ENCODE peak calls at places on chromosomes 11 and 22, in four cellular contexts. C is IMR-90, E is HL-60, O is tibial artery. R is an unnamed sample.

GRCh38 chr11:16953620-16954019 is 60.6 kb downstream of the PLEKHA7 start:
- DNase-seq in O (no peak), C (no peak), E (no peak), R (no peak)

GRCh38 chr11:27161071-27161470 is 120.5 kb downstream of the BBOX1 start:
- DNase-seq in O (no peak), C (peak), E (no peak), R (no peak)

GRCh38 chr11:14500181-14500651 is 605 bp upstream of the COPB1 start:
- DNase-seq in E (peak), O (peak), C (peak), R (peak)

GRCh38 chr11:5522308-5522707 is 5.8 kb upstream of the UBQLNL start:
- DNase-seq in C (no peak), E (no peak), O (no peak), R (no peak)

GRCh38 chr11:44454686-44455085 is 110.8 kb upstream of the CD82 start:
- DNase-seq in O (no peak), E (no peak), C (no peak), R (no peak)

GRCh38 chr11:104164028-104164520 is at the start of gene PDGFD:
- DNase-seq in E (peak), C (peak), O (peak), R (peak)

GRCh38 chr11:121465709-121466062 is 12.9 kb upstream of the SORL1-AS1 start:
- DNase-seq in O (no peak), E (no peak), C (no peak), R (no peak)

GRCh38 chr11:42175203-42175602 is 715.8 kb upstream of the LRRC4C start:
- DNase-seq in E (no peak), C (no peak), O (no peak), R (no peak)

GRCh38 chr22:38437416-38437815 is 17.6 kb downstream of the KCNJ4 start:
- DNase-seq in O (no peak), E (no peak), C (no peak), R (no peak)

GRCh38 chr11:86069408-86070086 is 663 bp upstream of the PICALM start:
- DNase-seq in C (peak), E (peak), O (peak), R (peak)

GRCh38 chr11:29019960-29020683 is 911.9 kb downstream of the METTL15 start:
- DNase-seq in O (no peak), C (peak), E (no peak), R (no peak)

GRCh38 chr22:37457093-37457893 is 28.9 kb downstream of the MFNG start:
- DNase-seq in E (peak), O (peak), C (peak), R (peak)

GRCh38 chr11:64466115-64466718 is 107.3 kb downstream of the RPS6KA4 start:
- DNase-seq in E (no peak), C (no peak), O (no peak), R (no peak)

GRCh38 chr11:44972746-44973435 is 22.2 kb upstream of the TP53I11 start:
- DNase-seq in O (no peak), C (no peak), E (no peak), R (no peak)

GRCh38 chr22:22981670-22982571 is 88.4 kb upstream of the GNAZ start:
- DNase-seq in E (no peak), C (no peak), O (no peak), R (no peak)

GRCh38 chr22:38346506-38346905 is 29.3 kb upstream of the CSNK1E start:
- DNase-seq in E (no peak), C (no peak), O (no peak), R (no peak)

GRCh38 chr11:84887055-84887629 is 740.0 kb downstream of the DLG2 start:
- DNase-seq in O (no peak), E (no peak), C (no peak), R (no peak)

GRCh38 chr11:43282607-43283440 is 29.0 kb upstream of the API5 start:
- DNase-seq in C (peak), O (no peak), E (peak), R (peak)

GRCh38 chr11:105862736-105863367 is 159.2 kb downstream of the MSANTD4 start:
- DNase-seq in E (peak), C (peak), O (no peak), R (peak)

GRCh38 chr22:50211147-50211546 is 10.3 kb downstream of the SELENOO start:
- DNase-seq in O (no peak), E (no peak), C (peak), R (no peak)

GRCh38 chr11:35969089-35970046 is 25.5 kb downstream of the LDLRAD3 start:
- DNase-seq in O (no peak), C (peak), E (no peak), R (peak)

GRCh38 chr11:3014314-3014938 is 22.3 kb upstream of the NAP1L4 start:
- DNase-seq in C (no peak), O (no peak), E (no peak), R (no peak)

GRCh38 chr22:21590809-21591641 is 23.5 kb downstream of the UBE2L3 start:
- DNase-seq in C (no peak), E (peak), O (no peak), R (peak)

GRCh38 chr11:84993386-84993785 is 633.8 kb downstream of the DLG2 start:
- DNase-seq in E (no peak), C (no peak), O (no peak), R (peak)

GRCh38 chr22:30104501-30105156 is 24.4 kb downstream of the HORMAD2 start:
- DNase-seq in E (no peak), C (peak), O (no peak), R (no peak)

GRCh38 chr11:92688416-92688815 is 281.0 kb upstream of the MTNR1B start:
- DNase-seq in C (no peak), E (no peak), O (no peak), R (no peak)

GRCh38 chr11:2474059-2474901 is 29.5 kb downstream of the KCNQ1 start:
- DNase-seq in E (no peak), O (no peak), C (no peak), R (no peak)

GRCh38 chr11:59758638-59759037 is 3.5 kb downstream of the STX3 start:
- DNase-seq in C (no peak), E (no peak), O (no peak), R (no peak)

GRCh38 chr11:113896156-113896879 is 8.3 kb upstream of the HTR3B start:
- DNase-seq in O (peak), C (peak), E (peak), R (peak)

GRCh38 chr22:45238431-45239377 is 2.0 kb downstream of the KIAA0930 start:
- DNase-seq in C (no peak), O (no peak), E (no peak), R (no peak)

GRCh38 chr22:34414467-34415440 is 494.5 kb upstream of the LARGE1 start:
- DNase-seq in O (no peak), E (peak), C (no peak), R (peak)

GRCh38 chr11:28910926-28911325 is 802.7 kb downstream of the METTL15 start:
- DNase-seq in E (no peak), O (no peak), C (peak), R (no peak)

GRCh38 chr22:37905534-37906363 is at the start of gene MICALL1:
- DNase-seq in C (peak), E (peak), O (peak), R (peak)

GRCh38 chr11:118230088-118230487 is 5.3 kb upstream of the JAML start:
- DNase-seq in O (no peak), C (no peak), E (no peak), R (no peak)

GRCh38 chr11:114392735-114393667 is 7.3 kb downstream of the C11orf71 start:
- DNase-seq in E (no peak), C (no peak), O (no peak), R (no peak)

GRCh38 chr22:43955883-43956286 is 643 bp downstream of the SAMM50 start:
- DNase-seq in C (no peak), O (no peak), E (peak), R (peak)

GRCh38 chr11:134266841-134267251 is 9.3 kb upstream of the GLB1L3 start:
- DNase-seq in C (peak), O (no peak), E (peak), R (no peak)

GRCh38 chr11:103091441-103091809 is 535 bp downstream of the DCUN1D5 start:
- DNase-seq in E (peak), O (no peak), C (peak), R (peak)

GRCh38 chr11:4076774-4077173 is 17.8 kb upstream of the RRM1 start:
- DNase-seq in C (no peak), O (no peak), E (no peak), R (no peak)

GRCh38 chr11:697028-697491 is 1.4 kb downstream of the TMEM80 start:
- DNase-seq in O (no peak), E (peak), C (peak), R (peak)
- H3K4me3 ChIP-seq in O (peak), E (peak), C (no peak), R (peak)

DNA sequence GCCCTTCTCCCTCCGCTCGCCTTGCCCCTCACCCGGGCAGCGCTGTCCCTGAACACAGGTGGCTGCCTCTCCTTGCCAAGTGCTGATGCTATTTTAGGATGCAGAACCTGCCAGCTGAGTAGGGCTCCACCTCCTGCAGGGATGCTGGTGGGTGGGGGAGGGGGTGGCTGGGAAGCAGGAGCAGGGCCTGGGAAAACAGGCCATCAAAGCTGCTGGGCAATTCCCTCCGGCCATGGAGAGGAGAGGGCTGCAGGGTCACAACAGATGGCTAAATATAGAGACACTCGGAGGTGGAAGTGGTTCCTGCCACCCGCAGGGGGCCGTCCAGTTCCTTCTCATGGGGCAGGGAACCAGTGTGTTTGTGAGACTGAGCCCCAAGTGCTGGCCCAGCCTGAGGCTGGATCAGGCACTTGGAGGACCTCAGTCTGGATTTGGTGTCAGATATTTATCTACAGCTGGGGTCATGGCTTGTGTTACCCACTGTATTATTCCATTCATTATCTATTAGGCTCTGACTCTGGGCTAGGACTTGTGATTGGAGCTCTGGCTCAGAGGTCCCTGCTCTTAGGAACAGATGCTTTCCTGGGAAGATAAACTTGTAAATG is 59.6 kb downstream of the LRRC32 start:
- DNase-seq in C (no peak), E (peak), O (no peak), R (no peak)
- TF ChIP-seq CTCF in C (no peak), E (no peak), O (peak), R (no peak)

DNA sequence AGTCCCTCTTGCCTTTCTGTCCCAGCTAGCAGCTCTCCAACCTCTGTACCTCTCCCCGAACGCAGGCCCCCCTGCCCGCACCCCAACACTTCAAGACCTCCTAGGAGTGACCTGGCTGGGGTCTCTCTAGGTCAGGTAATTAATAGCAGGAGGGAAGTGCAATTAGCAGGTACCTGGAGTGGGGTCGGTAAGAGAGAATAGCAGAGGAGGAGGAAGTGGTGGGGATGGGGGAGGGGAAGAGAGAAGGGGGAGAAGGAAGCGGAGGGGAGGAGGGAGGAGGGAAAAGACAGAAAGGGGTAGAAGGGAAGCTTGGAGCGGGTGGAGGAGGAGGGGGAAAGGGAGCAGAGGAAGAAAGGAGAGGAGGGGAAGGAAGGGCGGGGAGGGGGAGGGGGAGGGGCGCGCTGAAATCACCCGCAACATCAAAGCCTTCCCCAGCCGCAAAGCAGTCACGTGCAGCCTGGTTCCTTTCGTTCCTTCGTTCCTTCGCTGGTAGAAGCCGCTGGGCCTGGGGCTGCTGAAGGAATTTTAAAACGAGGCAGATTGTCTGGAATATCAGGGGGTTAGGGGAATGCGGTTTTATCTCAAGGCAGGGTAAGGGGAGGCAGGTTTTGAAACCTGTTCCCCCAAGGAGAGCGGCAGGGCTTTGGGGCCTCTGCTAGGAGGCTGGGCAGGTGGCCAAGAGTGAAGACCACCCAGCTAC is 29.3 kb upstream of the TCF20 start:
- DNase-seq in C (no peak), O (peak), E (peak), R (peak)
- H3K4me3 ChIP-seq in C (no peak), O (no peak), E (no peak), R (peak)

GRCh38 chr22:27146871-27147591 is 489.6 kb downstream of the MIAT start:
- DNase-seq in O (no peak), C (no peak), E (no peak), R (no peak)

GRCh38 chr22:27148025-27148424 is 490.6 kb downstream of the MIAT start:
- DNase-seq in O (no peak), C (no peak), E (no peak), R (no peak)

GRCh38 chr22:27148886-27149470 is 491.6 kb downstream of the MIAT start:
- DNase-seq in O (no peak), E (no peak), C (no peak), R (no peak)

GRCh38 chr22:27139935-27140493 is 482.6 kb downstream of the MIAT start:
- DNase-seq in E (no peak), O (peak), C (peak), R (no peak)

GRCh38 chr22:27144345-27144744 is 487.0 kb downstream of the MIAT start:
- DNase-seq in C (no peak), E (no peak), O (no peak), R (no peak)
- TF ChIP-seq CTCF in C (no peak), E (no peak), O (no peak), R (no peak)

DNA sequence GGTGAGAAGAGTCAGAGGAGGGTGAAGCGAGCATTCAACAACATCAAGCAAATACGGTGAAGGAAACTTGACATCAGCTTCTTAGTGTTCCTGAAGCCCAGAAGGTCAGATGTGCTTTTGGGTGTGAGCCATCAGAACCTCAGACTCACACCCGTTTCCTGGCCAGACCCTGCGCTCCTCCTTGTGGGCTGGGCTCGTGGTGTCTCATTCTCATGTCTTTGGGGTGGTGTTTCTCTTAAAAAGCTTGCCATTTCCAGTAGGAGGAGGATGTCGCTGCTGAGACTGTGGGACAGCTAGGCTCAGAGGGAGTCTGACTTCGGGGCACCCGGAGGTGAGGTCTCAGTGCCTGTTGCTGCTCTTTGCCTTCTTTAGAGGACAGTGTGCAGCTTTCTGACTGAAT is 24.2 kb downstream of the PPFIBP2 start:
- DNase-seq in E (no peak), O (peak), C (no peak), R (no peak)
- H3K4me3 ChIP-seq in E (no peak), O (no peak), C (no peak), R (no peak)

DNA sequence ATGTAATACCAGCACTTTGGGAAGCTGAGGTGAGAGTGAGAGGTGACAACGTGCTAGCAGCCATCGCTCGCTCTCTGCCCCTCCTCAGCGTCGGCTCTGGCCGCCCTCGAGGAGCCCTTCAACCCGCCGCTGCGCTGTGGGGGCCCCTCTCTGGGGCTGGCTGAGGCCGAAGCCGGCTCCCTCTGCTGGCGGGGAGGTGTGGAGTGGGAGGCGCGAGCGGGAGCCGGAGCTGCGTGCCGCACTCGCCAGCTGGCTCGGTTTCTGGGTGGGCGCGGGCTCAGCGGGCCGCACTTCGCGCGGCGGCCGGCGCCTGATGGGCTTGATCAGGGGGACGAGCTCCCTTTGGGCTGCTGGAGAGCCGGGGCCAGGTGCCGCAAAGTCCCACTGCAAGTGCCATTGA is 98.9 kb upstream of the UBASH3B start:
- DNase-seq in O (no peak), C (no peak), E (no peak), R (no peak)
- TF ChIP-seq CTCF in O (no peak), C (peak), E (no peak), R (no peak)